ENCODE peak calls at places on chromosomes 6 and 20, in four cellular contexts. One of them, this sample, is unnamed.

GRCh38 chr20:50001784-50002311 is 19.1 kb downstream of the SNAI1 start:
- DNase-seq in heart left ventricle: no peak
- DNase-seq in uterus: no peak
- DNase-seq in A673: no peak
- DNase-seq in this sample: no peak

GRCh38 chr6:1015819-1016218 is 296.1 kb upstream of the FOXQ1 start:
- DNase-seq in A673: peak
- DNase-seq in heart left ventricle: no peak
- DNase-seq in uterus: no peak
- DNase-seq in this sample: no peak

GRCh38 chr20:58233881-58234528 is 5.6 kb upstream of the ANKRD60 start:
- DNase-seq in uterus: no peak
- DNase-seq in A673: peak
- DNase-seq in heart left ventricle: no peak
- DNase-seq in this sample: peak

GRCh38 chr20:25637247-25637646 is 13.4 kb upstream of the NANP start:
- DNase-seq in uterus: no peak
- DNase-seq in A673: no peak
- DNase-seq in heart left ventricle: no peak
- DNase-seq in this sample: no peak

GRCh38 chr6:83708970-83709747 is at the start of gene SNAP91:
- DNase-seq in heart left ventricle: peak
- DNase-seq in uterus: no peak
- DNase-seq in A673: peak
- DNase-seq in this sample: peak

GRCh38 chr6:41469951-41470340 is 76.2 kb upstream of the FOXP4 start:
- DNase-seq in A673: peak
- DNase-seq in uterus: no peak
- DNase-seq in heart left ventricle: no peak
- DNase-seq in this sample: no peak

GRCh38 chr6:14655990-14656640 is 538.5 kb downstream of the CD83 start:
- DNase-seq in heart left ventricle: no peak
- DNase-seq in A673: no peak
- DNase-seq in uterus: no peak
- DNase-seq in this sample: no peak

GRCh38 chr6:32192608-32193039 is at the start of gene GPSM3:
- DNase-seq in uterus: no peak
- DNase-seq in heart left ventricle: peak
- DNase-seq in A673: no peak
- DNase-seq in this sample: no peak

GRCh38 chr6:131130546-131130925 is 4.7 kb upstream of the AKAP7 start:
- DNase-seq in A673: no peak
- DNase-seq in heart left ventricle: no peak
- DNase-seq in uterus: no peak
- DNase-seq in this sample: no peak

GRCh38 chr6:108896111-108896661 is 48.0 kb downstream of the ARMC2 start:
- DNase-seq in A673: no peak
- DNase-seq in heart left ventricle: no peak
- DNase-seq in uterus: no peak
- DNase-seq in this sample: peak

GRCh38 chr6:683742-684440 is 9.0 kb downstream of the EXOC2 start:
- DNase-seq in heart left ventricle: no peak
- DNase-seq in A673: peak
- DNase-seq in uterus: no peak
- DNase-seq in this sample: peak

GRCh38 chr6:2429460-2429859 is 184.1 kb upstream of the GMDS start:
- DNase-seq in A673: no peak
- DNase-seq in uterus: no peak
- DNase-seq in heart left ventricle: no peak
- DNase-seq in this sample: no peak

GRCh38 chr6:56860466-56860865 is 94.4 kb upstream of the BEND6 start:
- DNase-seq in uterus: no peak
- DNase-seq in A673: peak
- DNase-seq in heart left ventricle: no peak
- DNase-seq in this sample: no peak

GRCh38 chr6:50966532-50966931 is 147.9 kb downstream of the TFAP2B start:
- DNase-seq in A673: no peak
- DNase-seq in uterus: no peak
- DNase-seq in heart left ventricle: no peak
- DNase-seq in this sample: no peak

GRCh38 chr6:73340048-73340447 is 14.0 kb downstream of the DPPA5 start:
- DNase-seq in uterus: no peak
- DNase-seq in A673: no peak
- DNase-seq in heart left ventricle: no peak
- DNase-seq in this sample: no peak

GRCh38 chr6:111709615-111710398 is 104.1 kb upstream of the TRAF3IP2 start:
- DNase-seq in A673: peak
- DNase-seq in uterus: peak
- DNase-seq in heart left ventricle: peak
- DNase-seq in this sample: peak

GRCh38 chr6:106473807-106474206 is 113.3 kb downstream of the CRYBG1 start:
- DNase-seq in heart left ventricle: no peak
- DNase-seq in uterus: no peak
- DNase-seq in A673: no peak
- DNase-seq in this sample: no peak

GRCh38 chr6:12356983-12357972 is 67.1 kb downstream of the EDN1 start:
- DNase-seq in uterus: no peak
- DNase-seq in A673: no peak
- DNase-seq in heart left ventricle: no peak
- DNase-seq in this sample: no peak
- TF ChIP-seq CTCF in uterus: no peak
- TF ChIP-seq CTCF in A673: no peak
- TF ChIP-seq CTCF in heart left ventricle: no peak
- TF ChIP-seq CTCF in this sample: no peak

GRCh38 chr20:11919571-11919970 is 1.9 kb downstream of the BTBD3 start:
- DNase-seq in A673: no peak
- DNase-seq in uterus: no peak
- DNase-seq in heart left ventricle: no peak
- DNase-seq in this sample: no peak
- H3K4me3 ChIP-seq in A673: no peak
- H3K4me3 ChIP-seq in uterus: peak
- H3K4me3 ChIP-seq in heart left ventricle: peak
- H3K4me3 ChIP-seq in this sample: no peak

GRCh38 chr20:63186528-63187316 is 29.2 kb downstream of the YTHDF1 start:
- DNase-seq in heart left ventricle: no peak
- DNase-seq in uterus: no peak
- DNase-seq in A673: no peak
- DNase-seq in this sample: no peak
- TF ChIP-seq CTCF in heart left ventricle: no peak
- TF ChIP-seq CTCF in uterus: no peak
- TF ChIP-seq CTCF in A673: no peak
- TF ChIP-seq CTCF in this sample: peak

GRCh38 chr6:160005211-160005610 is 36.3 kb downstream of the IGF2R start:
- DNase-seq in heart left ventricle: no peak
- DNase-seq in uterus: no peak
- DNase-seq in A673: no peak
- DNase-seq in this sample: no peak

GRCh38 chr6:160007581-160007980 is 38.7 kb downstream of the IGF2R start:
- DNase-seq in heart left ventricle: no peak
- DNase-seq in uterus: no peak
- DNase-seq in A673: no peak
- DNase-seq in this sample: no peak

GRCh38 chr6:160007118-160007517 is 38.2 kb downstream of the IGF2R start:
- DNase-seq in uterus: no peak
- DNase-seq in heart left ventricle: no peak
- DNase-seq in A673: no peak
- DNase-seq in this sample: no peak

GRCh38 chr6:160004419-160005160 is 35.7 kb downstream of the IGF2R start:
- DNase-seq in heart left ventricle: no peak
- DNase-seq in uterus: no peak
- DNase-seq in A673: no peak
- DNase-seq in this sample: no peak

DNA sequence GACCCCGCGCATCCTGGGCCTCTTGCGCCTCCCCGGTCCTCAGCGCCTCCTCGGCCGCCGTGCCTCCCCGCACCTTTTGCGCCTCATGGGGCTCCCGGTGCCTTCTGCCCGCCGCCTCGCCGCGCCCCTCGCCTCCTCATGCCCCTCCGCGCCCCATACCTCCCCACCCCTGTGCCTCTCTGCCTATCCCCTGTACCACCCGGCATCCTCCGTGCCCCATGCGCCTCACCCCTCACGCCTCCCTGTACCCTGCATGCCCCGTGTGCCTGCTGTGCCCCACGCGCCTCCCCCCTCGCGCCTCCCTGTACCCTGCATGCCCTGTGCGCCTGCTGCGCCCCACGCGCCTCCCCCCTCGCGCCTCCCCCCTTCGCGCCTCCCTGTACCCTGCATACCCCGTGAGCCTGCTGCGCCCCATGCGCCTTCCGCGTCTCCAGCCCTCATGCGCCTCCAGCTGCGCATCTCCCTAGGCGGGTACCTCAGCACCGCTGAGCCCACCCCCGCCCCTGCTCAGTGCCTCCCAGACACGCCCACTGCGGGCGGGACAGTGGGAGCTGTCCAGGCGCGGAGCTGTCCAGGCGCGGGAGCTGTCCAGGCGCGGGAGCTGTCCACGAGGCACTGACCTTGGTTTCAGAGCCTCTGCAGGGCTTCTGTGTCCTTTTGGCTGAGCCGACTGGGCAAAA is 37.1 kb downstream of the IGF2R start:
- DNase-seq in uterus: no peak
- DNase-seq in heart left ventricle: peak
- DNase-seq in A673: peak
- DNase-seq in this sample: peak
- H3K4me3 ChIP-seq in uterus: no peak
- H3K4me3 ChIP-seq in heart left ventricle: no peak
- H3K4me3 ChIP-seq in A673: peak
- H3K4me3 ChIP-seq in this sample: no peak

GRCh38 chr6:140101367-140101766 is 726.9 kb upstream of the CITED2 start:
- DNase-seq in A673: no peak
- DNase-seq in uterus: no peak
- DNase-seq in heart left ventricle: peak
- DNase-seq in this sample: no peak

GRCh38 chr6:140107216-140107615 is 732.8 kb upstream of the CITED2 start:
- DNase-seq in uterus: no peak
- DNase-seq in heart left ventricle: no peak
- DNase-seq in A673: no peak
- DNase-seq in this sample: no peak

GRCh38 chr6:140101818-140102217 is 727.4 kb upstream of the CITED2 start:
- DNase-seq in heart left ventricle: no peak
- DNase-seq in uterus: no peak
- DNase-seq in A673: no peak
- DNase-seq in this sample: no peak

DNA sequence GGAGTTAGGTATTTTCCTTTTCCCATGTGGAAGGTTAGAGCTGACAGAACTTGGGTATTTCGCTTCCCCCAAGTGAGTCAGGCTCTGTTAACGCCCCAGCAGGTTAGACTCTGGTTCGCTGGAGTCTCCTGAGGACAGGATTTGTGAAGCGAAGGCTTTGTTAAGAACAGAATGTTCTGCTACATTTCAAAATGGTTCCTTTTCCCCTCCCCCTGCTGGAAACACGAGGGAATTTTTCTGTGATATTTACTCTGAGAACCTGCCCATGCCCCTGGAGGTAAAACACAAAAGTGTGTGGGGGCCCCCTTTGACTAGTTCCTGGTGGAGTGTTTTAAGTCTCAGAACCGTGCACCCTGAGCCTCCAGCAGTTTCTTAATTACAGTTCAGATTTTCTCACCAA is 731.4 kb upstream of the CITED2 start:
- DNase-seq in A673: peak
- DNase-seq in uterus: peak
- DNase-seq in heart left ventricle: no peak
- DNase-seq in this sample: peak
- TF ChIP-seq CTCF in A673: peak
- TF ChIP-seq CTCF in uterus: no peak
- TF ChIP-seq CTCF in heart left ventricle: no peak
- TF ChIP-seq CTCF in this sample: peak

GRCh38 chr6:27890351-27891299 is 21.6 kb downstream of the OR2B2 start:
- DNase-seq in A673: peak
- DNase-seq in heart left ventricle: peak
- DNase-seq in uterus: no peak
- DNase-seq in this sample: peak
- H3K4me3 ChIP-seq in A673: peak
- H3K4me3 ChIP-seq in heart left ventricle: peak
- H3K4me3 ChIP-seq in uterus: peak
- H3K4me3 ChIP-seq in this sample: peak

GRCh38 chr6:116279232-116280160 is at the start of gene TSPYL1:
- DNase-seq in A673: peak
- DNase-seq in uterus: peak
- DNase-seq in heart left ventricle: peak
- DNase-seq in this sample: peak
- TF ChIP-seq CTCF in A673: peak
- TF ChIP-seq CTCF in uterus: peak
- TF ChIP-seq CTCF in heart left ventricle: no peak
- TF ChIP-seq CTCF in this sample: peak